ENCODE peak calls at places on chromosomes 3 and 15, in six cellular contexts. One of them, this sample, is unnamed.

GRCh38 chr3:68363801-68364200 is 568.5 kb downstream of the TAFA4 start:
- DNase-seq in cerebellum: no peak
- DNase-seq in AG04449: no peak
- DNase-seq in stimulated activated CD4-positive, alpha-beta T cell treated with anti-CD3 and anti-CD28 coated beads, Interleukin-1b, Interleukin-23, amount 100 ng/mL, for 1 hour: no peak
- DNase-seq in EH: no peak
- DNase-seq in glutamatergic neuron: no peak
- DNase-seq in this sample: no peak

GRCh38 chr3:129036234-129037092 is 24.1 kb upstream of the GP9 start:
- DNase-seq in stimulated activated CD4-positive, alpha-beta T cell treated with anti-CD3 and anti-CD28 coated beads, Interleukin-1b, Interleukin-23, amount 100 ng/mL, for 1 hour: no peak
- DNase-seq in AG04449: no peak
- DNase-seq in EH: no peak
- DNase-seq in glutamatergic neuron: no peak
- DNase-seq in cerebellum: no peak
- DNase-seq in this sample: no peak

GRCh38 chr3:131283862-131284261 is 97.7 kb upstream of the NUDT16 start:
- DNase-seq in AG04449: no peak
- DNase-seq in stimulated activated CD4-positive, alpha-beta T cell treated with anti-CD3 and anti-CD28 coated beads, Interleukin-1b, Interleukin-23, amount 100 ng/mL, for 1 hour: no peak
- DNase-seq in EH: no peak
- DNase-seq in glutamatergic neuron: no peak
- DNase-seq in cerebellum: no peak
- DNase-seq in this sample: no peak

GRCh38 chr3:172096881-172097420 is 57.6 kb downstream of the FNDC3B start:
- DNase-seq in stimulated activated CD4-positive, alpha-beta T cell treated with anti-CD3 and anti-CD28 coated beads, Interleukin-1b, Interleukin-23, amount 100 ng/mL, for 1 hour: no peak
- DNase-seq in cerebellum: no peak
- DNase-seq in EH: peak
- DNase-seq in glutamatergic neuron: no peak
- DNase-seq in AG04449: no peak
- DNase-seq in this sample: no peak

GRCh38 chr3:81709606-81710005 is 51.8 kb downstream of the GBE1 start:
- DNase-seq in glutamatergic neuron: no peak
- DNase-seq in EH: no peak
- DNase-seq in AG04449: no peak
- DNase-seq in stimulated activated CD4-positive, alpha-beta T cell treated with anti-CD3 and anti-CD28 coated beads, Interleukin-1b, Interleukin-23, amount 100 ng/mL, for 1 hour: no peak
- DNase-seq in cerebellum: no peak
- DNase-seq in this sample: no peak

GRCh38 chr15:68205949-68206539 is 912 bp upstream of the CALML4 start:
- DNase-seq in glutamatergic neuron: no peak
- DNase-seq in cerebellum: no peak
- DNase-seq in AG04449: no peak
- DNase-seq in stimulated activated CD4-positive, alpha-beta T cell treated with anti-CD3 and anti-CD28 coated beads, Interleukin-1b, Interleukin-23, amount 100 ng/mL, for 1 hour: no peak
- DNase-seq in EH: no peak
- DNase-seq in this sample: no peak

GRCh38 chr3:138593488-138594149 is 441 bp downstream of the CEP70 start:
- DNase-seq in stimulated activated CD4-positive, alpha-beta T cell treated with anti-CD3 and anti-CD28 coated beads, Interleukin-1b, Interleukin-23, amount 100 ng/mL, for 1 hour: no peak
- DNase-seq in cerebellum: peak
- DNase-seq in AG04449: no peak
- DNase-seq in glutamatergic neuron: no peak
- DNase-seq in EH: no peak
- DNase-seq in this sample: no peak

GRCh38 chr3:69282191-69282590 is 103.7 kb downstream of the FRMD4B start:
- DNase-seq in AG04449: no peak
- DNase-seq in EH: no peak
- DNase-seq in glutamatergic neuron: no peak
- DNase-seq in stimulated activated CD4-positive, alpha-beta T cell treated with anti-CD3 and anti-CD28 coated beads, Interleukin-1b, Interleukin-23, amount 100 ng/mL, for 1 hour: peak
- DNase-seq in cerebellum: no peak
- DNase-seq in this sample: peak

GRCh38 chr3:159191454-159191853 is 389.6 kb downstream of the MFSD1 start:
- DNase-seq in EH: peak
- DNase-seq in glutamatergic neuron: no peak
- DNase-seq in AG04449: peak
- DNase-seq in cerebellum: no peak
- DNase-seq in stimulated activated CD4-positive, alpha-beta T cell treated with anti-CD3 and anti-CD28 coated beads, Interleukin-1b, Interleukin-23, amount 100 ng/mL, for 1 hour: no peak
- DNase-seq in this sample: no peak

GRCh38 chr3:43024183-43024865 is 45.2 kb downstream of the GASK1A start:
- DNase-seq in cerebellum: no peak
- DNase-seq in glutamatergic neuron: no peak
- DNase-seq in EH: no peak
- DNase-seq in AG04449: no peak
- DNase-seq in stimulated activated CD4-positive, alpha-beta T cell treated with anti-CD3 and anti-CD28 coated beads, Interleukin-1b, Interleukin-23, amount 100 ng/mL, for 1 hour: no peak
- DNase-seq in this sample: peak

GRCh38 chr15:100999369-100999768 is 80.2 kb downstream of the LRRK1 start:
- DNase-seq in cerebellum: no peak
- DNase-seq in AG04449: no peak
- DNase-seq in EH: peak
- DNase-seq in glutamatergic neuron: no peak
- DNase-seq in stimulated activated CD4-positive, alpha-beta T cell treated with anti-CD3 and anti-CD28 coated beads, Interleukin-1b, Interleukin-23, amount 100 ng/mL, for 1 hour: no peak
- DNase-seq in this sample: no peak

GRCh38 chr15:34582461-34583357 is 742 bp downstream of the GOLGA8B start:
- DNase-seq in glutamatergic neuron: peak
- DNase-seq in stimulated activated CD4-positive, alpha-beta T cell treated with anti-CD3 and anti-CD28 coated beads, Interleukin-1b, Interleukin-23, amount 100 ng/mL, for 1 hour: no peak
- DNase-seq in cerebellum: peak
- DNase-seq in EH: peak
- DNase-seq in AG04449: no peak
- DNase-seq in this sample: peak

GRCh38 chr3:186466391-186466974 is 77.7 kb downstream of the CRYGS start:
- DNase-seq in EH: no peak
- DNase-seq in glutamatergic neuron: no peak
- DNase-seq in AG04449: no peak
- DNase-seq in stimulated activated CD4-positive, alpha-beta T cell treated with anti-CD3 and anti-CD28 coated beads, Interleukin-1b, Interleukin-23, amount 100 ng/mL, for 1 hour: no peak
- DNase-seq in cerebellum: no peak
- DNase-seq in this sample: no peak

GRCh38 chr3:149330609-149331008 is 2.8 kb downstream of the TM4SF18 start:
- DNase-seq in EH: peak
- DNase-seq in stimulated activated CD4-positive, alpha-beta T cell treated with anti-CD3 and anti-CD28 coated beads, Interleukin-1b, Interleukin-23, amount 100 ng/mL, for 1 hour: no peak
- DNase-seq in cerebellum: no peak
- DNase-seq in glutamatergic neuron: no peak
- DNase-seq in AG04449: no peak
- DNase-seq in this sample: no peak

GRCh38 chr15:66231421-66232266 is 21.9 kb downstream of the MEGF11 start:
- DNase-seq in stimulated activated CD4-positive, alpha-beta T cell treated with anti-CD3 and anti-CD28 coated beads, Interleukin-1b, Interleukin-23, amount 100 ng/mL, for 1 hour: no peak
- DNase-seq in glutamatergic neuron: no peak
- DNase-seq in EH: peak
- DNase-seq in cerebellum: no peak
- DNase-seq in AG04449: no peak
- DNase-seq in this sample: no peak

GRCh38 chr3:154137036-154137435 is 15.8 kb downstream of the ARHGEF26 start:
- DNase-seq in stimulated activated CD4-positive, alpha-beta T cell treated with anti-CD3 and anti-CD28 coated beads, Interleukin-1b, Interleukin-23, amount 100 ng/mL, for 1 hour: no peak
- DNase-seq in EH: no peak
- DNase-seq in AG04449: no peak
- DNase-seq in glutamatergic neuron: no peak
- DNase-seq in cerebellum: no peak
- DNase-seq in this sample: no peak

GRCh38 chr3:128847631-128848370 is 31.6 kb upstream of the ACAD9 start:
- DNase-seq in AG04449: no peak
- DNase-seq in stimulated activated CD4-positive, alpha-beta T cell treated with anti-CD3 and anti-CD28 coated beads, Interleukin-1b, Interleukin-23, amount 100 ng/mL, for 1 hour: no peak
- DNase-seq in glutamatergic neuron: no peak
- DNase-seq in EH: no peak
- DNase-seq in cerebellum: no peak
- DNase-seq in this sample: no peak

GRCh38 chr3:197749601-197750395 is at the start of gene FYTTD1:
- DNase-seq in EH: peak
- DNase-seq in stimulated activated CD4-positive, alpha-beta T cell treated with anti-CD3 and anti-CD28 coated beads, Interleukin-1b, Interleukin-23, amount 100 ng/mL, for 1 hour: peak
- DNase-seq in AG04449: no peak
- DNase-seq in glutamatergic neuron: peak
- DNase-seq in cerebellum: peak
- DNase-seq in this sample: peak

GRCh38 chr3:178274711-178275110 is 261.5 kb upstream of the KCNMB2 start:
- DNase-seq in EH: no peak
- DNase-seq in stimulated activated CD4-positive, alpha-beta T cell treated with anti-CD3 and anti-CD28 coated beads, Interleukin-1b, Interleukin-23, amount 100 ng/mL, for 1 hour: no peak
- DNase-seq in glutamatergic neuron: no peak
- DNase-seq in cerebellum: no peak
- DNase-seq in AG04449: no peak
- DNase-seq in this sample: no peak

GRCh38 chr15:78100886-78101285 is 8.5 kb downstream of the SH2D7 start:
- DNase-seq in EH: no peak
- DNase-seq in cerebellum: no peak
- DNase-seq in stimulated activated CD4-positive, alpha-beta T cell treated with anti-CD3 and anti-CD28 coated beads, Interleukin-1b, Interleukin-23, amount 100 ng/mL, for 1 hour: no peak
- DNase-seq in AG04449: no peak
- DNase-seq in glutamatergic neuron: no peak
- DNase-seq in this sample: no peak

GRCh38 chr15:62976301-62976842 is 66.2 kb upstream of the TPM1 start:
- DNase-seq in AG04449: peak
- DNase-seq in stimulated activated CD4-positive, alpha-beta T cell treated with anti-CD3 and anti-CD28 coated beads, Interleukin-1b, Interleukin-23, amount 100 ng/mL, for 1 hour: no peak
- DNase-seq in cerebellum: no peak
- DNase-seq in EH: peak
- DNase-seq in glutamatergic neuron: no peak
- DNase-seq in this sample: no peak

GRCh38 chr15:89802986-89803820 is 11.4 kb downstream of the ANPEP start:
- DNase-seq in cerebellum: no peak
- DNase-seq in stimulated activated CD4-positive, alpha-beta T cell treated with anti-CD3 and anti-CD28 coated beads, Interleukin-1b, Interleukin-23, amount 100 ng/mL, for 1 hour: no peak
- DNase-seq in AG04449: no peak
- DNase-seq in glutamatergic neuron: no peak
- DNase-seq in EH: no peak
- DNase-seq in this sample: no peak

GRCh38 chr3:164390046-164390445 is 688.2 kb downstream of the SI start:
- DNase-seq in AG04449: no peak
- DNase-seq in stimulated activated CD4-positive, alpha-beta T cell treated with anti-CD3 and anti-CD28 coated beads, Interleukin-1b, Interleukin-23, amount 100 ng/mL, for 1 hour: no peak
- DNase-seq in glutamatergic neuron: no peak
- DNase-seq in cerebellum: no peak
- DNase-seq in EH: no peak
- DNase-seq in this sample: no peak

GRCh38 chr15:38613085-38613484 is 48.5 kb upstream of the RASGRP1 start:
- DNase-seq in AG04449: no peak
- DNase-seq in cerebellum: no peak
- DNase-seq in stimulated activated CD4-positive, alpha-beta T cell treated with anti-CD3 and anti-CD28 coated beads, Interleukin-1b, Interleukin-23, amount 100 ng/mL, for 1 hour: no peak
- DNase-seq in EH: no peak
- DNase-seq in glutamatergic neuron: no peak
- DNase-seq in this sample: peak

GRCh38 chr3:77446084-77446483 is 406.2 kb downstream of the ROBO2 start:
- DNase-seq in AG04449: no peak
- DNase-seq in EH: no peak
- DNase-seq in cerebellum: no peak
- DNase-seq in stimulated activated CD4-positive, alpha-beta T cell treated with anti-CD3 and anti-CD28 coated beads, Interleukin-1b, Interleukin-23, amount 100 ng/mL, for 1 hour: no peak
- DNase-seq in glutamatergic neuron: no peak
- DNase-seq in this sample: no peak